ENCODE peak calls at places on chromosomes 12 and 14, in four cellular contexts. W is IMR-90, S is H1, E is mesenchymal stem cell. I is an unnamed sample.

GRCh38 chr12:92942905-92943304 is 13.8 kb upstream of the EEA1 start:
- DNase-seq in W (peak; percentile 84), E (peak; percentile 68), S (no peak), I (no peak)

GRCh38 chr12:23221066-23221465 is 596.1 kb downstream of the ETNK1 start:
- DNase-seq in W (no peak), S (no peak), E (no peak), I (no peak)

GRCh38 chr14:39310071-39310470 is 76.4 kb downstream of the MIA2 start:
- DNase-seq in S (no peak), E (no peak), W (peak; percentile 1), I (no peak)

GRCh38 chr12:68919581-68920239 is 13.3 kb downstream of the CPM start:
- DNase-seq in W (no peak), E (no peak), S (no peak), I (no peak)

GRCh38 chr12:63857771-63858670 is 13.5 kb downstream of the SRGAP1 start:
- DNase-seq in E (no peak), S (no peak), W (peak; percentile 52), I (no peak)

GRCh38 chr12:113113397-113113796 is 22.2 kb downstream of the RASAL1 start:
- DNase-seq in E (no peak), W (no peak), S (no peak), I (no peak)

GRCh38 chr14:50407089-50407813 is 10.6 kb upstream of the CDKL1 start:
- DNase-seq in E (no peak), W (no peak), S (no peak), I (no peak)

GRCh38 chr12:119964876-119965275 is 24.2 kb upstream of the BICDL1 start:
- DNase-seq in E (no peak), W (no peak), S (no peak), I (no peak)

GRCh38 chr14:64880382-64881121 is 845 bp upstream of the SPTB start:
- DNase-seq in W (no peak), S (no peak), E (peak; percentile 19), I (peak; percentile 57)

GRCh38 chr14:104724981-104725771 is 1.1 kb downstream of the ADSS1 start:
- DNase-seq in W (no peak), S (no peak), E (peak; percentile 56), I (no peak)

GRCh38 chr12:105322070-105322469 is 8.4 kb upstream of the C12orf75 start:
- DNase-seq in W (peak; percentile 39), S (no peak), E (no peak), I (no peak)

GRCh38 chr12:68612675-68613074 is 2.0 kb downstream of the RAP1B start:
- DNase-seq in E (no peak), S (no peak), W (no peak), I (no peak)

GRCh38 chr14:68816943-68817430 is 24.1 kb upstream of the ZFP36L1 start:
- DNase-seq in E (no peak), S (no peak), W (no peak), I (no peak)

GRCh38 chr12:39712334-39712733 is 92.7 kb upstream of the ABCD2 start:
- DNase-seq in W (no peak), S (no peak), E (no peak), I (no peak)

GRCh38 chr12:122374707-122375106 is 47.8 kb downstream of the CLIP1 start:
- DNase-seq in E (no peak), W (no peak), S (no peak), I (no peak)

GRCh38 chr12:114981036-114981435 is 297.1 kb upstream of the TBX3 start:
- DNase-seq in W (peak; percentile 22), E (no peak), S (no peak), I (no peak)

GRCh38 chr14:32998433-32998832 is 59.8 kb downstream of the NPAS3 start:
- DNase-seq in W (peak; percentile 9), E (no peak), S (no peak), I (no peak)

GRCh38 chr14:39474416-39474911 is 42.2 kb upstream of the FBXO33 start:
- DNase-seq in W (no peak), E (no peak), S (no peak), I (no peak)

GRCh38 chr12:81167694-81168093 is 89.8 kb downstream of the ACSS3 start:
- DNase-seq in S (no peak), W (peak; percentile 19), E (peak; percentile 13), I (no peak)

GRCh38 chr12:99704458-99704857 is 56.9 kb downstream of the GARIN6 start:
- DNase-seq in W (no peak), E (no peak), S (no peak), I (no peak)

GRCh38 chr12:4379410-4379809 is at the start of gene FGF23:
- DNase-seq in W (peak; percentile 41), E (peak; percentile 10), S (peak; percentile 19), I (peak; percentile 63)

GRCh38 chr14:97777622-97778021 is 980.4 kb downstream of the VRK1 start:
- DNase-seq in W (no peak), E (no peak), S (no peak), I (no peak)

GRCh38 chr12:70733385-70733784 is 96.2 kb upstream of the PTPRB start:
- DNase-seq in S (peak; percentile 23), W (peak; percentile 67), E (peak; percentile 73), I (peak; percentile 56)

GRCh38 chr12:50515587-50515986 is 10.8 kb downstream of the DIP2B start:
- DNase-seq in E (no peak), W (no peak), S (no peak), I (no peak)

GRCh38 chr14:104278214-104278534 is 139.8 kb downstream of the KIF26A start:
- DNase-seq in E (no peak), W (no peak), S (no peak), I (no peak)

GRCh38 chr12:30806989-30807694 is 52.4 kb upstream of the CAPRIN2 start:
- DNase-seq in W (peak; percentile 76), E (peak; percentile 79), S (no peak), I (peak; percentile 60)

DNA sequence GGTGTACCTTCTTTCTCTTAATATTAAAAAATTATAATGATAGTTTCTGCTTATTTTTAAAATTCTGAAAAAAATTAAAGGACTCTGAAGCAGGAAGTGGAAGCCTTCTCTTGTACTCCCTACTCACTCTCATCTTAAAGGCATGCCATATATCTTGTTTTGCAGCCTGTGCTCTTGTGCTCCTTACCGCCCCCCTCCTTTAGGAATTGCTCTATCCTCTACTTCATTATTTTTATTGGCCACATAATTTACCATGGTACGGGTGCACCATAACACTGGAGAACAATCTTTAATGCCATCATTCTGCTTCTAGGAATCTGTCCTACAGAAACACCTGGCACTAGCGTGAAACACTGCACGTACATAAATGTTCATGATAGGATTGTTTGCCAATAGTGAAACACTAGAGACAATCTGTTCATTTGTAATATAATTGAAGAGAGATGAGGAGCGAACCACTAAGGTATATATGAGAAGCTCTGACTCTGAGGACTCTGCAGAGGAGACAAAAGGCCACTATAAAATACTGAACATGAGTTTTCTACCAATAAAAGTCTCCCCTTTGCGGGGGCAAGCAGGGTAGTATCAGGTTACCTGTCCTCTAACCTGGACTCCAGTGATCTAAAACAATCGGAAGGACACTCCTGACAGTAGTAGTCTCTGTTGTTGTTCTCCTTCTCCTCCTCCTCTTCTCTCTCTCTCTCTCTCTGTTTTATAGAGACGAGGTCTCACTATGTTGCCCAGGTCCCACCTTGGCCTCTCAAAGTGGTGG is 6.3 kb upstream of the NYNRIN start:
- DNase-seq in W (peak; percentile 67), E (peak; percentile 38), S (no peak), I (no peak)
- H3K4me3 ChIP-seq in W (no peak overlapping the region), E (no peak overlapping the region), S (no peak overlapping the region), I (no peak overlapping the region)

DNA sequence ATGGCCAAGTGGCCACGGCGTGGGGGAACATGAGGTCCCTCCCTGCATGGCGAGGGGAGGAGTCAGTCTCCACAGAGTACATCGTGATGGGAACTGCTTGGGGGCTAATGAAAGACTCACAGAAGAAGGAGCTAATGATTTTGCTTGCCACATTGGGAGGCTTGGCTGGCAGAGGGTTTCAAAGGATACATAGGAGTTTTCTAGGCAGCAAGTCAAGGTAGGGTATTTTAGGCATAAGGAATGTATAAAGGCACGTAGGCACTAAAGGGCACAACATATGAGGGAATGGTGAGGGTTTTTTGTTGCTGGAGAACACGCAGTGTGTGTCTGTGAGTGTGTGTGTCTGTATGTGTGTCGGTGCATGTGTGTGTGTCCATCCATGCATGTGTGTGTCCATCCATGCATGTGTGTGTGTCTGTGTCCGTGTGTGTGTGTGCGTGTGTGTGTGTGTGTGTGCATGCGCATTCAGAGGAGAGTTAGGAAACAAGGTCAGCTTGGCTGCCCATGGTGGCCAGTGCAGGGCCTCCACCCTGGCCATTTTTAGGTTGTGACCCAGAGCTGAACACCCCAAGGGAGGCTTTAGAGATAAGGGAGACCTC is 84.5 kb downstream of the BEGAIN start:
- DNase-seq in S (no peak), E (no peak), W (no peak), I (no peak)
- H3K18ac ChIP-seq in S (peak overlapping the region; percentile 62), E (no peak overlapping the region), W (no peak overlapping the region), I (no peak overlapping the region)

GRCh38 chr12:7089196-7089871 is 2.9 kb downstream of the C1R start:
- DNase-seq in S (no peak), E (no peak), W (no peak), I (no peak)
- H3K4me3 ChIP-seq in S (no peak overlapping the region), E (peak overlapping the region; percentile 92), W (no peak overlapping the region), I (no peak overlapping the region)

GRCh38 chr14:102539544-102540309 is 30.2 kb upstream of the ANKRD9 start:
- DNase-seq in E (no peak), W (peak; percentile 58), S (no peak), I (no peak)
- H3K18ac ChIP-seq in E (no peak overlapping the region), W (no peak overlapping the region), S (peak overlapping the region; percentile 32), I (peak overlapping the region; percentile 89)

GRCh38 chr12:88648625-88649024 is 68.4 kb upstream of the KITLG start:
- DNase-seq in E (no peak), S (no peak), W (no peak), I (no peak)
- H3K4me3 ChIP-seq in E (no peak overlapping the region), S (no peak overlapping the region), W (no peak overlapping the region), I (no peak overlapping the region)

GRCh38 chr12:52870361-52871290 is 21.8 kb upstream of the KRT78 start:
- DNase-seq in E (peak; percentile 48), W (peak; percentile 25), S (no peak), I (peak; percentile 69)
- H3K18ac ChIP-seq in E (peak overlapping the region; percentile 52), W (no peak overlapping the region), S (no peak overlapping the region), I (peak overlapping the region; percentile 80)

DNA sequence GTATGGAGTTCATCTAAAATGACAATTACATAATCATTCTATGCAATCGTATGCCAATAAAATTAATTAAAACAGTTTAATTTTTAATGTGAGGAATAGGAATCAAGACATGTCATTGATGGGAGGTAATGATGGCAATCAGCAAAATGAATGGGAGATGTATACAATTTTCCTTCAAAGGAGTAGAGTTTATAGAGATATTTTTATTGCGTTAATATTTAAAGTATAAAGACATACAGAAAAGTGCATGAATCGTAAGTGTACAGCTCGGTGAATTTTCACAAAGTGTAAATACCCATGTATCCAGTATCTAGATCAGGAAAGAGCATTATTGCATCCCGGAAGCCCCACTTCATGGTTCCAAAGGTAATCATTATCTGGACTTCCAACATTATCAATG is 1.2 kb downstream of the MIPOL1 start:
- DNase-seq in S (no peak), E (no peak), W (no peak), I (no peak)
- H3K4me3 ChIP-seq in S (peak overlapping the region; percentile 81), E (peak overlapping the region; percentile 94), W (no peak overlapping the region), I (no peak overlapping the region)

DNA sequence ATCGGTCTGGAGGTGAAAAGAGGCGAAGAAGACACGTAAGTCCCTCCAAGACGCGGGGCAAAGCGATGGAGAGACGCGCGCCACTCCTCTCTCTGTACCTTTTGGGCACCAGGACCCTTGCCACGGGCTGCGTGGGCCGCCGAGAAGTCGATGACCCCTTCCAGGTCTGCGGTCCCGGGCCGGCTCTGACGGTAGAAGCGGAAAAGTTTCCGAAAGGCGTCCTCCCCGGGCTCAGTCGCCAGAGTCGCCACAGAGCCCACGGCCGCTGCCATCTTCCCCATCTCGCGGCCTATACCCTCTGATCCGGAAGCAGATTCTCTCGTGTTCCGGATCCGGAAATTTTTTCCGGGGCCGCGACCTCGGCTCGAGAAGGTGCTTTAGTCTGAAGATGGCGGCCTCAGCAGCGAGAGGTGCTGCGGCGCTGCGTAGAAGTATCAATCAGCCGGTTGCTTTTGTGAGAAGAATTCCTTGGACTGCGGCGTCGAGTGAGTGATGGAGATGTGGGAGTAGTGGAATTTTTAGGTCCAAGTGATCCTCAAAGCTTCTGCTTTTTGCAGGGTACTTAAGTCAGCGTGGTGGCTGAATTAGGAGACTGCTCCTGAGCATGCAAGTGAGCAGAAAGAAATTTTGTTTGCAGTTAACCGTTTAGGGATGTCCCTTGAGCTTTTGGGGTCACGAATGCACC is at the start of the genes ALKBH1 and SLIRP:
- DNase-seq in S (peak; percentile 36), W (peak; percentile 72), E (peak; percentile 90), I (peak; percentile 79)
- H3K18ac ChIP-seq in S (no peak within 1 kb of the TSS), W (no peak within 1 kb of the TSS), E (peak within 1 kb of the TSS; percentile 76), I (peak within 1 kb of the TSS; percentile 88)

I was measured in neuronal stem cell.